ENCODE peak calls at places on chromosomes 1 and 21, in five cellular contexts. V is G401, N is retina, D is BE2C, Y is HTR-8/SVneo. W is an unnamed sample.

GRCh38 chr1:223401873-223402789 is 8.9 kb downstream of the CCDC185 start:
- DNase-seq in D (no peak), N (no peak), Y (no peak), V (no peak), W (peak; percentile 50)

GRCh38 chr1:188769181-188769580 is 1708.5 kb downstream of the BRINP3 start:
- DNase-seq in Y (no peak), D (no peak), N (no peak), V (no peak), W (no peak)

GRCh38 chr1:46288485-46289133 is 14.8 kb downstream of the LRRC41 start:
- DNase-seq in V (no peak), Y (no peak), D (no peak), N (no peak), W (peak; percentile 44)

GRCh38 chr1:2407166-2407990 is 5.0 kb downstream of the PEX10 start:
- DNase-seq in N (no peak), Y (no peak), V (no peak), D (no peak), W (no peak)

GRCh38 chr1:228306275-228307217 is 98.7 kb downstream of the OBSCN start:
- DNase-seq in Y (no peak), N (peak; percentile 8), D (no peak), V (peak; percentile 67), W (no peak)

GRCh38 chr1:8165595-8166360 is 139.7 kb upstream of the ERRFI1 start:
- DNase-seq in Y (no peak), N (no peak), D (no peak), V (peak; percentile 63), W (no peak)

GRCh38 chr21:45130324-45130774 is 56.0 kb downstream of the ADARB1 start:
- DNase-seq in D (no peak), V (peak; percentile 79), N (no peak), Y (peak; percentile 58), W (peak; percentile 47)

GRCh38 chr1:70826428-70826827 is 221.2 kb downstream of the PTGER3 start:
- DNase-seq in D (no peak), V (no peak), Y (no peak), N (no peak), W (no peak)

GRCh38 chr1:28891256-28891655 is 23.1 kb upstream of the EPB41 start:
- DNase-seq in N (no peak), D (no peak), V (no peak), Y (no peak), W (no peak)

GRCh38 chr1:36306210-36306901 is at the start of gene SH3D21:
- DNase-seq in D (peak; percentile 15), N (no peak), V (peak; percentile 47), Y (no peak), W (no peak)

GRCh38 chr1:9207086-9207485 is 27.5 kb upstream of the H6PD start:
- DNase-seq in N (no peak), Y (no peak), D (no peak), V (no peak), W (peak; percentile 23)

GRCh38 chr1:66585002-66585401 is 51.0 kb downstream of the SGIP1 start:
- DNase-seq in N (no peak), V (no peak), Y (no peak), D (no peak), W (no peak)

GRCh38 chr1:208787219-208787618 is 543.0 kb upstream of the PLXNA2 start:
- DNase-seq in D (no peak), Y (no peak), V (no peak), N (peak; percentile 24), W (no peak)

GRCh38 chr1:110556471-110556807 is 37.5 kb upstream of the KCNA10 start:
- DNase-seq in D (no peak), Y (no peak), N (peak; percentile 54), V (no peak), W (no peak)

GRCh38 chr21:29245104-29245643 is 53.5 kb upstream of the BACH1 start:
- DNase-seq in N (no peak), V (no peak), D (no peak), Y (no peak), W (no peak)

GRCh38 chr1:3158329-3158728 is 89.3 kb downstream of the PRDM16 start:
- DNase-seq in Y (no peak), V (no peak), D (no peak), N (no peak), W (no peak)

GRCh38 chr1:23478896-23479790 is 4.8 kb downstream of the ASAP3 start:
- DNase-seq in Y (peak; percentile 48), V (no peak), N (no peak), D (no peak), W (no peak)

GRCh38 chr1:217274927-217275616 is 355.8 kb downstream of the GPATCH2 start:
- DNase-seq in V (no peak), N (no peak), Y (peak; percentile 11), D (no peak), W (no peak)

GRCh38 chr1:154714638-154715037 is 106.7 kb upstream of the ADAR start:
- DNase-seq in D (peak; percentile 35), V (peak; percentile 13), Y (peak; percentile 25), N (no peak), W (no peak)

GRCh38 chr1:150017206-150017750 is 6.8 kb upstream of the OTUD7B start:
- DNase-seq in D (no peak), Y (no peak), N (no peak), V (no peak), W (no peak)

GRCh38 chr1:207327994-207328393 is 6.5 kb downstream of the CD55 start:
- DNase-seq in N (no peak), V (no peak), Y (no peak), D (no peak), W (no peak)

GRCh38 chr1:234553241-234554156 is 56.5 kb downstream of the IRF2BP2 start:
- DNase-seq in Y (peak; percentile 28), V (no peak), D (peak; percentile 82), N (no peak), W (peak; percentile 84)

GRCh38 chr1:84940481-84940880 is 47.5 kb upstream of the LPAR3 start:
- DNase-seq in Y (no peak), D (no peak), V (no peak), N (no peak), W (no peak)

GRCh38 chr1:49048188-49048587 is 271.5 kb upstream of the BEND5 start:
- DNase-seq in N (no peak), D (peak; percentile 80), V (no peak), Y (no peak), W (no peak)

GRCh38 chr1:19824541-19824940 is 9.5 kb upstream of the RNF186 start:
- DNase-seq in V (no peak), N (no peak), Y (no peak), D (no peak), W (no peak)

GRCh38 chr1:104921552-104921951 is 1171.9 kb downstream of the AMY1C start:
- DNase-seq in V (no peak), Y (peak; percentile 4), D (no peak), N (no peak), W (no peak)